ENCODE peak calls at places on chromosomes 12 and 14, in ten cellular contexts. One of them, this sample, is unnamed.

GRCh38 chr12:26580619-26581018 is 252.4 kb downstream of the ITPR2 start:
- DNase-seq in naive thymus-derived CD4-positive, alpha-beta T cell: no peak
- DNase-seq in adrenal gland: no peak
- DNase-seq in stomach: no peak
- DNase-seq in SJSA1: no peak
- DNase-seq in mammary epithelial cell: no peak
- DNase-seq in PC-9: no peak
- DNase-seq in cardiac muscle cell: no peak
- DNase-seq in neural progenitor cell: no peak
- DNase-seq in BE2C: no peak
- DNase-seq in this sample: no peak

GRCh38 chr12:27549231-27549800 is 25.3 kb downstream of the PPFIBP1 start:
- DNase-seq in BE2C: no peak
- DNase-seq in SJSA1: no peak
- DNase-seq in naive thymus-derived CD4-positive, alpha-beta T cell: no peak
- DNase-seq in stomach: no peak
- DNase-seq in PC-9: peak; percentile 28
- DNase-seq in neural progenitor cell: no peak
- DNase-seq in cardiac muscle cell: peak; percentile 82
- DNase-seq in mammary epithelial cell: peak; percentile 93
- DNase-seq in adrenal gland: no peak
- DNase-seq in this sample: peak; percentile 18

GRCh38 chr14:104680806-104681688 is 8.4 kb upstream of the INF2 start:
- DNase-seq in PC-9: peak; percentile 55
- DNase-seq in stomach: peak; percentile 87
- DNase-seq in cardiac muscle cell: peak; percentile 77
- DNase-seq in neural progenitor cell: peak; percentile 52
- DNase-seq in adrenal gland: peak; percentile 86
- DNase-seq in mammary epithelial cell: peak; percentile 89
- DNase-seq in BE2C: no peak
- DNase-seq in SJSA1: peak; percentile 81
- DNase-seq in naive thymus-derived CD4-positive, alpha-beta T cell: no peak
- DNase-seq in this sample: peak; percentile 87

GRCh38 chr12:114018669-114019068 is 52.5 kb upstream of the RBM19 start:
- DNase-seq in neural progenitor cell: no peak
- DNase-seq in SJSA1: no peak
- DNase-seq in naive thymus-derived CD4-positive, alpha-beta T cell: no peak
- DNase-seq in adrenal gland: no peak
- DNase-seq in mammary epithelial cell: peak; percentile 0
- DNase-seq in stomach: no peak
- DNase-seq in cardiac muscle cell: peak; percentile 9
- DNase-seq in BE2C: no peak
- DNase-seq in PC-9: no peak
- DNase-seq in this sample: no peak

GRCh38 chr14:103097994-103098957 is 3.8 kb downstream of the EXOC3L4 start:
- DNase-seq in cardiac muscle cell: no peak
- DNase-seq in naive thymus-derived CD4-positive, alpha-beta T cell: no peak
- DNase-seq in PC-9: no peak
- DNase-seq in mammary epithelial cell: no peak
- DNase-seq in BE2C: no peak
- DNase-seq in adrenal gland: no peak
- DNase-seq in stomach: no peak
- DNase-seq in neural progenitor cell: no peak
- DNase-seq in SJSA1: no peak
- DNase-seq in this sample: peak; percentile 80

GRCh38 chr14:55847766-55848165 is 267.8 kb downstream of the KTN1 start:
- DNase-seq in neural progenitor cell: no peak
- DNase-seq in adrenal gland: no peak
- DNase-seq in mammary epithelial cell: no peak
- DNase-seq in naive thymus-derived CD4-positive, alpha-beta T cell: no peak
- DNase-seq in cardiac muscle cell: peak; percentile 66
- DNase-seq in SJSA1: no peak
- DNase-seq in stomach: no peak
- DNase-seq in BE2C: no peak
- DNase-seq in PC-9: no peak
- DNase-seq in this sample: peak; percentile 20

GRCh38 chr14:100910888-100911664 is 7.6 kb upstream of the RTL1 start:
- DNase-seq in neural progenitor cell: no peak
- DNase-seq in naive thymus-derived CD4-positive, alpha-beta T cell: no peak
- DNase-seq in mammary epithelial cell: peak; percentile 5
- DNase-seq in cardiac muscle cell: no peak
- DNase-seq in SJSA1: no peak
- DNase-seq in BE2C: no peak
- DNase-seq in stomach: no peak
- DNase-seq in adrenal gland: peak; percentile 52
- DNase-seq in PC-9: no peak
- DNase-seq in this sample: no peak

GRCh38 chr12:83168756-83169155 is 482.1 kb downstream of the TMTC2 start:
- DNase-seq in BE2C: no peak
- DNase-seq in neural progenitor cell: no peak
- DNase-seq in stomach: no peak
- DNase-seq in cardiac muscle cell: no peak
- DNase-seq in PC-9: no peak
- DNase-seq in adrenal gland: no peak
- DNase-seq in SJSA1: no peak
- DNase-seq in mammary epithelial cell: no peak
- DNase-seq in naive thymus-derived CD4-positive, alpha-beta T cell: no peak
- DNase-seq in this sample: no peak

GRCh38 chr14:66039495-66039894 is 446.7 kb upstream of the CCDC196 start:
- DNase-seq in naive thymus-derived CD4-positive, alpha-beta T cell: no peak
- DNase-seq in adrenal gland: no peak
- DNase-seq in PC-9: no peak
- DNase-seq in SJSA1: no peak
- DNase-seq in cardiac muscle cell: no peak
- DNase-seq in stomach: no peak
- DNase-seq in mammary epithelial cell: no peak
- DNase-seq in BE2C: no peak
- DNase-seq in neural progenitor cell: no peak
- DNase-seq in this sample: no peak

GRCh38 chr14:101586531-101587402 is 25.5 kb downstream of the DIO3 start:
- DNase-seq in neural progenitor cell: no peak
- DNase-seq in mammary epithelial cell: no peak
- DNase-seq in SJSA1: no peak
- DNase-seq in adrenal gland: no peak
- DNase-seq in cardiac muscle cell: no peak
- DNase-seq in BE2C: no peak
- DNase-seq in stomach: no peak
- DNase-seq in PC-9: no peak
- DNase-seq in naive thymus-derived CD4-positive, alpha-beta T cell: no peak
- DNase-seq in this sample: no peak

GRCh38 chr14:81305743-81306142 is 85.0 kb upstream of the GTF2A1 start:
- DNase-seq in BE2C: no peak
- DNase-seq in mammary epithelial cell: no peak
- DNase-seq in PC-9: no peak
- DNase-seq in SJSA1: no peak
- DNase-seq in naive thymus-derived CD4-positive, alpha-beta T cell: no peak
- DNase-seq in neural progenitor cell: no peak
- DNase-seq in stomach: no peak
- DNase-seq in cardiac muscle cell: no peak
- DNase-seq in adrenal gland: no peak
- DNase-seq in this sample: no peak

GRCh38 chr12:52517005-52517835 is 3.0 kb downstream of the KRT5 start:
- DNase-seq in naive thymus-derived CD4-positive, alpha-beta T cell: peak; percentile 8
- DNase-seq in stomach: no peak
- DNase-seq in neural progenitor cell: no peak
- DNase-seq in adrenal gland: peak; percentile 28
- DNase-seq in SJSA1: peak; percentile 13
- DNase-seq in cardiac muscle cell: no peak
- DNase-seq in PC-9: no peak
- DNase-seq in mammary epithelial cell: peak; percentile 45
- DNase-seq in BE2C: no peak
- DNase-seq in this sample: no peak

GRCh38 chr14:50805396-50805795 is 25.6 kb downstream of the NIN start:
- DNase-seq in SJSA1: no peak
- DNase-seq in naive thymus-derived CD4-positive, alpha-beta T cell: no peak
- DNase-seq in PC-9: no peak
- DNase-seq in neural progenitor cell: no peak
- DNase-seq in stomach: no peak
- DNase-seq in mammary epithelial cell: no peak
- DNase-seq in BE2C: no peak
- DNase-seq in cardiac muscle cell: no peak
- DNase-seq in adrenal gland: no peak
- DNase-seq in this sample: no peak

GRCh38 chr12:34218193-34219045 is 196.1 kb downstream of the ALG10 start:
- DNase-seq in PC-9: peak; percentile 73
- DNase-seq in SJSA1: no peak
- DNase-seq in mammary epithelial cell: peak; percentile 50
- DNase-seq in neural progenitor cell: peak; percentile 65
- DNase-seq in naive thymus-derived CD4-positive, alpha-beta T cell: peak; percentile 57
- DNase-seq in stomach: peak; percentile 67
- DNase-seq in BE2C: peak; percentile 69
- DNase-seq in adrenal gland: peak; percentile 91
- DNase-seq in cardiac muscle cell: peak; percentile 45
- DNase-seq in this sample: peak; percentile 61

GRCh38 chr12:47362131-47362686 is 282.4 kb upstream of the AMIGO2 start:
- DNase-seq in neural progenitor cell: no peak
- DNase-seq in cardiac muscle cell: no peak
- DNase-seq in BE2C: no peak
- DNase-seq in mammary epithelial cell: no peak
- DNase-seq in adrenal gland: no peak
- DNase-seq in PC-9: no peak
- DNase-seq in naive thymus-derived CD4-positive, alpha-beta T cell: no peak
- DNase-seq in SJSA1: no peak
- DNase-seq in stomach: no peak
- DNase-seq in this sample: no peak

GRCh38 chr12:47360771-47361388 is 281.1 kb upstream of the AMIGO2 start:
- DNase-seq in cardiac muscle cell: peak; percentile 37
- DNase-seq in adrenal gland: no peak
- DNase-seq in mammary epithelial cell: no peak
- DNase-seq in neural progenitor cell: no peak
- DNase-seq in PC-9: no peak
- DNase-seq in stomach: no peak
- DNase-seq in BE2C: no peak
- DNase-seq in SJSA1: no peak
- DNase-seq in naive thymus-derived CD4-positive, alpha-beta T cell: peak; percentile 44
- DNase-seq in this sample: peak; percentile 33

GRCh38 chr12:47366203-47366978 is 286.6 kb upstream of the AMIGO2 start:
- DNase-seq in stomach: no peak
- DNase-seq in naive thymus-derived CD4-positive, alpha-beta T cell: no peak
- DNase-seq in BE2C: no peak
- DNase-seq in SJSA1: no peak
- DNase-seq in PC-9: no peak
- DNase-seq in mammary epithelial cell: no peak
- DNase-seq in cardiac muscle cell: no peak
- DNase-seq in adrenal gland: no peak
- DNase-seq in neural progenitor cell: no peak
- DNase-seq in this sample: no peak

GRCh38 chr12:47364251-47364650 is 284.5 kb upstream of the AMIGO2 start:
- DNase-seq in naive thymus-derived CD4-positive, alpha-beta T cell: no peak
- DNase-seq in BE2C: no peak
- DNase-seq in adrenal gland: no peak
- DNase-seq in mammary epithelial cell: no peak
- DNase-seq in cardiac muscle cell: no peak
- DNase-seq in PC-9: no peak
- DNase-seq in SJSA1: no peak
- DNase-seq in neural progenitor cell: no peak
- DNase-seq in stomach: no peak
- DNase-seq in this sample: no peak

GRCh38 chr12:47361389-47362031 is 281.8 kb upstream of the AMIGO2 start:
- DNase-seq in PC-9: no peak
- DNase-seq in cardiac muscle cell: no peak
- DNase-seq in naive thymus-derived CD4-positive, alpha-beta T cell: peak; percentile 50
- DNase-seq in neural progenitor cell: no peak
- DNase-seq in BE2C: no peak
- DNase-seq in mammary epithelial cell: peak; percentile 84
- DNase-seq in adrenal gland: no peak
- DNase-seq in SJSA1: no peak
- DNase-seq in stomach: no peak
- DNase-seq in this sample: peak; percentile 28
- H3K4me1 ChIP-seq in PC-9: peaks cover 6% of the 10 kb centered on the region
- H3K4me1 ChIP-seq in cardiac muscle cell: no peaks in the 10 kb centered on the region
- H3K4me1 ChIP-seq in naive thymus-derived CD4-positive, alpha-beta T cell: peaks cover 67% of the 10 kb centered on the region
- H3K4me1 ChIP-seq in neural progenitor cell: no peaks in the 10 kb centered on the region
- H3K4me1 ChIP-seq in BE2C: no peaks in the 10 kb centered on the region
- H3K4me1 ChIP-seq in mammary epithelial cell: peaks cover 14% of the 10 kb centered on the region
- H3K4me1 ChIP-seq in adrenal gland: no peaks in the 10 kb centered on the region
- H3K4me1 ChIP-seq in SJSA1: peaks cover 5% of the 10 kb centered on the region
- H3K4me1 ChIP-seq in stomach: no peaks in the 10 kb centered on the region
- H3K4me1 ChIP-seq in this sample: peaks cover 2% of the 10 kb centered on the region

GRCh38 chr14:91875515-91876286 is 8.4 kb upstream of the TC2N start:
- DNase-seq in stomach: peak; percentile 46
- DNase-seq in SJSA1: no peak
- DNase-seq in BE2C: no peak
- DNase-seq in neural progenitor cell: no peak
- DNase-seq in adrenal gland: no peak
- DNase-seq in naive thymus-derived CD4-positive, alpha-beta T cell: no peak
- DNase-seq in PC-9: no peak
- DNase-seq in mammary epithelial cell: no peak
- DNase-seq in cardiac muscle cell: no peak
- DNase-seq in this sample: peak; percentile 94
- H3K36me3 ChIP-seq in stomach: peaks cover 18% of the 10 kb centered on the region
- H3K36me3 ChIP-seq in SJSA1: no peaks in the 10 kb centered on the region
- H3K36me3 ChIP-seq in BE2C: no peaks in the 10 kb centered on the region
- H3K36me3 ChIP-seq in neural progenitor cell: no peaks in the 10 kb centered on the region
- H3K36me3 ChIP-seq in adrenal gland: no peaks in the 10 kb centered on the region
- H3K36me3 ChIP-seq in naive thymus-derived CD4-positive, alpha-beta T cell: no peaks in the 10 kb centered on the region
- H3K36me3 ChIP-seq in PC-9: no peaks in the 10 kb centered on the region
- H3K36me3 ChIP-seq in mammary epithelial cell: no peaks in the 10 kb centered on the region
- H3K36me3 ChIP-seq in cardiac muscle cell: no peaks in the 10 kb centered on the region
- H3K36me3 ChIP-seq in this sample: no peaks in the 10 kb centered on the region

DNA sequence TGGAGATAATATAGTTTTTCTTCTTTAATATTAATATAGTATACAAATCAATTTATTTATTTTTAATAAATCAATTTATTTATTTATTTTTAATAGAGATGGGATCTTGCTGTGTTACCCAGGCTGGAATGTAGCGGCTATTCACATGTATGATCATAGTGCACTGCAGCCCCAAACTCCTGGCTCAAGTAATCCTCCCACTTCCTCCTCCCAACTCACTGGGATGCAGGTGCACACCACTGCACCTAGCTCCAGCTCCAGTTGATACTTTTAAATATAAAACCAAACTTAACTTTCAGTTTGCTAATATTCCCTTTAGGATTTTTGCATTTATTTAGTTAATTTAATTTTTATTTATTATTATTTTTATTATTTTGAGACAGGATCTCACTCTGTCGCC is 8.6 kb downstream of the GOLGA5 start:
- DNase-seq in stomach: no peak
- DNase-seq in neural progenitor cell: no peak
- DNase-seq in SJSA1: no peak
- DNase-seq in PC-9: no peak
- DNase-seq in naive thymus-derived CD4-positive, alpha-beta T cell: no peak
- DNase-seq in cardiac muscle cell: no peak
- DNase-seq in mammary epithelial cell: no peak
- DNase-seq in BE2C: no peak
- DNase-seq in adrenal gland: no peak
- DNase-seq in this sample: no peak
- H3K4me3 ChIP-seq in stomach: no peak overlapping the region
- H3K4me3 ChIP-seq in neural progenitor cell: no peak overlapping the region
- H3K4me3 ChIP-seq in SJSA1: no peak overlapping the region
- H3K4me3 ChIP-seq in PC-9: no peak overlapping the region
- H3K4me3 ChIP-seq in naive thymus-derived CD4-positive, alpha-beta T cell: no peak overlapping the region
- H3K4me3 ChIP-seq in cardiac muscle cell: no peak overlapping the region
- H3K4me3 ChIP-seq in mammary epithelial cell: no peak overlapping the region
- H3K4me3 ChIP-seq in BE2C: no peak overlapping the region
- H3K4me3 ChIP-seq in adrenal gland: no peak overlapping the region
- H3K4me3 ChIP-seq in this sample: no peak overlapping the region

DNA sequence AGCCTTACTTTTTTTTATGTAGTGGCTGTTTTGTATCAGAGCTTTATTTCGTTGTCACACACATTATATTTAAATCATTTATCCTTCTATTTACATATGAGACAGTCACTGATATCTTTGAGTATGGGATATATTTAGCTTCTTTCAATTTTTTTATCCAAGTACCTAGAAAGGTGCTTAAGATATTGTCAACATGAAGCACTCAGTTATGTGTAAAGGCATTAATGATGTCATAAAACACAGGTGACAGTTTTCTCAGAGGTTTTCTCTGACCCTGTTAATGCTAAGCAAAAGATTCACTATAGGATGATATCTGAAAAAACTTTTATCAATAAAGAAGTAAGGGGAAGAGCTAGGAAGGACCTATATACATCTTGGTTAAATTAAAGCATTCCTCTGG is 23.2 kb downstream of the LRFN5 start:
- DNase-seq in neural progenitor cell: no peak
- DNase-seq in PC-9: no peak
- DNase-seq in adrenal gland: no peak
- DNase-seq in stomach: no peak
- DNase-seq in SJSA1: no peak
- DNase-seq in BE2C: no peak
- DNase-seq in cardiac muscle cell: no peak
- DNase-seq in mammary epithelial cell: no peak
- DNase-seq in naive thymus-derived CD4-positive, alpha-beta T cell: no peak
- DNase-seq in this sample: no peak
- H3K4me1 ChIP-seq in neural progenitor cell: no peaks in the 10 kb centered on the region
- H3K4me1 ChIP-seq in PC-9: no peaks in the 10 kb centered on the region
- H3K4me1 ChIP-seq in adrenal gland: no peaks in the 10 kb centered on the region
- H3K4me1 ChIP-seq in stomach: no peaks in the 10 kb centered on the region
- H3K4me1 ChIP-seq in SJSA1: no peaks in the 10 kb centered on the region
- H3K4me1 ChIP-seq in BE2C: no peaks in the 10 kb centered on the region
- H3K4me1 ChIP-seq in cardiac muscle cell: no peaks in the 10 kb centered on the region
- H3K4me1 ChIP-seq in mammary epithelial cell: no peaks in the 10 kb centered on the region
- H3K4me1 ChIP-seq in naive thymus-derived CD4-positive, alpha-beta T cell: no peaks in the 10 kb centered on the region
- H3K4me1 ChIP-seq in this sample: no peaks in the 10 kb centered on the region

This sample was measured in small intestine.